ENCODE peak calls at places on chromosomes 13 and 19, in ten cellular contexts. G, X, L, E, W, B, O, M, A and D are unnamed samples.

GRCh38 chr19:15672580-15673175 is at the start of gene CYP4F12:
- DNase-seq in G (peak; percentile 92), W (peak; percentile 21), O (peak; percentile 84), B (peak; percentile 34), A (peak; percentile 90), L (no peak), M (no peak), X (peak; percentile 36), E (no peak), D (no peak)

GRCh38 chr19:10001899-10002298 is 8.4 kb downstream of the COL5A3 start:
- DNase-seq in W (no peak), B (no peak), E (no peak), M (no peak), L (no peak), O (peak; percentile 67), G (no peak), X (no peak), A (no peak), D (no peak)

GRCh38 chr19:15810335-15810734 is 5.1 kb downstream of the OR10H1 start:
- DNase-seq in G (no peak), O (peak; percentile 27), W (no peak), E (no peak), M (no peak), A (no peak), X (no peak), L (no peak), B (no peak), D (no peak)

GRCh38 chr13:27635256-27635655 is 13.6 kb downstream of the POLR1D start:
- DNase-seq in L (no peak), A (no peak), X (no peak), G (no peak), B (no peak), E (no peak), O (no peak), W (no peak), M (no peak), D (no peak)

GRCh38 chr19:670609-671075 is 5.5 kb upstream of the FSTL3 start:
- DNase-seq in M (no peak), X (peak; percentile 22), O (no peak), L (no peak), E (no peak), B (no peak), G (no peak), A (no peak), W (no peak), D (no peak)

GRCh38 chr19:9839415-9839814 is 4.3 kb downstream of the PIN1 start:
- DNase-seq in X (no peak), G (no peak), E (no peak), O (no peak), M (peak; percentile 51), A (no peak), L (no peak), W (no peak), B (no peak), D (no peak)

GRCh38 chr13:52738719-52739467 is 727 bp downstream of the CNMD start:
- DNase-seq in A (no peak), X (no peak), B (no peak), E (peak; percentile 1), W (no peak), O (no peak), L (no peak), G (no peak), M (no peak), D (no peak)

GRCh38 chr13:75870397-75870801 is 234.3 kb downstream of the LMO7 start:
- DNase-seq in B (peak; percentile 1), X (peak; percentile 15), W (peak; percentile 5), L (no peak), E (no peak), O (no peak), G (no peak), M (peak; percentile 20), A (no peak), D (peak; percentile 1)

GRCh38 chr13:20144141-20144850 is 16.6 kb downstream of the GJA3 start:
- DNase-seq in L (no peak), E (no peak), G (no peak), O (no peak), A (no peak), M (no peak), B (no peak), X (no peak), W (no peak), D (no peak)

GRCh38 chr19:50553134-50553703 is 15.0 kb downstream of the LRRC4B start:
- DNase-seq in M (no peak), L (no peak), E (no peak), G (no peak), W (no peak), X (no peak), B (no peak), A (no peak), O (no peak), D (no peak)

GRCh38 chr13:46515793-46516192 is 37.2 kb upstream of the LRCH1 start:
- DNase-seq in O (no peak), B (no peak), E (no peak), W (no peak), X (no peak), G (no peak), M (no peak), A (no peak), L (no peak), D (no peak)

GRCh38 chr13:94997126-94997525 is 284.8 kb upstream of the SOX21 start:
- DNase-seq in L (no peak), M (no peak), O (no peak), X (no peak), B (no peak), E (no peak), W (no peak), A (no peak), G (no peak), D (no peak)

GRCh38 chr19:10112037-10112751 is 701 bp downstream of the P2RY11 start:
- DNase-seq in E (no peak), L (no peak), O (no peak), W (no peak), G (no peak), A (no peak), B (peak; percentile 16), X (no peak), M (no peak), D (peak; percentile 59)

GRCh38 chr13:68027311-68027710 is 797.2 kb upstream of the PCDH9 start:
- DNase-seq in W (no peak), B (no peak), O (no peak), E (no peak), A (no peak), X (no peak), L (no peak), G (no peak), M (no peak), D (no peak)

GRCh38 chr13:112246731-112247470 is 129.3 kb upstream of the SPACA7 start:
- DNase-seq in L (no peak), G (no peak), E (no peak), M (no peak), O (no peak), A (peak; percentile 42), W (no peak), X (no peak), B (no peak), D (no peak)

GRCh38 chr19:47035495-47036232 is 12.8 kb downstream of the TMEM160 start:
- DNase-seq in A (peak; percentile 85), L (peak; percentile 96), M (peak; percentile 73), O (peak; percentile 93), W (peak; percentile 99), B (peak; percentile 97), E (peak; percentile 95), X (peak; percentile 99), G (peak; percentile 83), D (peak; percentile 89)

GRCh38 chr13:50891206-50891605 is 18.4 kb upstream of the RNASEH2B start:
- DNase-seq in X (no peak), M (no peak), A (no peak), O (no peak), E (no peak), G (no peak), W (no peak), L (no peak), B (no peak), D (no peak)

GRCh38 chr19:46386996-46387712 is 26.2 kb downstream of the CCDC8 start:
- DNase-seq in M (no peak), W (no peak), B (no peak), L (no peak), E (no peak), G (no peak), O (no peak), X (no peak), A (no peak), D (no peak)

GRCh38 chr13:51937320-51938290 is 73.6 kb downstream of the ATP7B start:
- DNase-seq in M (no peak), X (no peak), E (no peak), G (no peak), L (no peak), B (no peak), A (no peak), W (no peak), O (no peak), D (no peak)

GRCh38 chr13:75813323-75813722 is 177.2 kb downstream of the LMO7 start:
- DNase-seq in L (no peak), G (no peak), X (no peak), W (no peak), B (no peak), A (no peak), E (no peak), O (no peak), M (no peak), D (no peak)

GRCh38 chr19:49555600-49556411 is 24.6 kb downstream of the NOSIP start:
- DNase-seq in G (peak; percentile 77), L (peak; percentile 66), M (no peak), W (peak; percentile 64), B (peak; percentile 57), O (peak; percentile 54), E (peak; percentile 59), A (no peak), X (peak; percentile 72), D (peak; percentile 51)